ENCODE peak calls at places on chromosomes 3 and 15, in seven cellular contexts. X, M, N, Q, W, T and H are unnamed samples.

GRCh38 chr3:178353292-178353814 is 182.9 kb upstream of the KCNMB2 start:
- DNase-seq in Q (no peak), W (peak), T (no peak), N (no peak), X (no peak), M (no peak), H (no peak)

GRCh38 chr3:175434591-175434990 is 575.5 kb downstream of the NAALADL2 start:
- DNase-seq in X (no peak), W (no peak), M (no peak), N (no peak), Q (no peak), T (no peak), H (no peak)

GRCh38 chr3:98095870-98096269 is 8.9 kb downstream of the OR5AC2 start:
- DNase-seq in Q (no peak), N (no peak), W (no peak), T (no peak), M (no peak), X (no peak), H (peak)

GRCh38 chr3:150249776-150250175 is 158.3 kb upstream of the TSC22D2 start:
- DNase-seq in M (no peak), N (no peak), X (no peak), T (no peak), W (no peak), Q (no peak), H (no peak)

GRCh38 chr3:73094127-73094526 is 32.7 kb downstream of the EBLN2 start:
- DNase-seq in Q (no peak), X (peak), W (peak), N (no peak), M (no peak), T (peak), H (peak)

GRCh38 chr3:104982130-104982529 is 384.6 kb upstream of the ALCAM start:
- DNase-seq in Q (no peak), W (no peak), T (no peak), N (no peak), X (no peak), M (no peak), H (no peak)

GRCh38 chr3:130465486-130465885 is 51.5 kb upstream of the COL6A6 start:
- DNase-seq in W (no peak), M (no peak), N (no peak), X (no peak), Q (no peak), T (no peak), H (no peak)

GRCh38 chr3:43995929-43996378 is 245.7 kb upstream of the TOPAZ1 start:
- DNase-seq in W (no peak), T (peak), Q (no peak), X (no peak), M (no peak), N (no peak), H (peak)

GRCh38 chr15:25655168-25655956 is 207.8 kb downstream of the ATP10A start:
- DNase-seq in T (no peak), W (no peak), N (no peak), M (no peak), Q (no peak), X (no peak), H (no peak)

GRCh38 chr3:177284383-177284881 is 87.2 kb upstream of the TBL1XR1 start:
- DNase-seq in W (peak), N (no peak), X (no peak), M (no peak), T (peak), Q (peak), H (peak)

GRCh38 chr3:161343986-161344385 is 27.3 kb downstream of the SPTSSB start:
- DNase-seq in N (no peak), M (no peak), W (no peak), X (no peak), Q (no peak), T (no peak), H (peak)

GRCh38 chr3:53944019-53944418 is 52.4 kb upstream of the SELENOK start:
- DNase-seq in M (no peak), N (no peak), W (no peak), T (no peak), Q (no peak), X (no peak), H (no peak)